ENCODE peak calls at places on chromosomes 6 and 20, in ten cellular contexts. G, A, Y, Z, D, U, V, L, W and O are unnamed samples.
A peak's percentile ranks its signal among the peaks of the same experiment; 100 is the strongest.

GRCh38 chr6:101818056-101818455 is 424.5 kb downstream of the GRIK2 start:
- DNase-seq in G (no peak), A (no peak), Y (no peak), Z (no peak), D (no peak), U (no peak), V (no peak), L (no peak), W (no peak), O (no peak)

GRCh38 chr6:165986647-165987482 is 180.8 kb downstream of the TBXT start:
- DNase-seq in G (no peak), A (peak; percentile 50), Y (no peak), Z (peak; percentile 39), D (no peak), U (no peak), V (no peak), L (no peak), W (no peak), O (no peak)

GRCh38 chr6:165662041-165662491 is 975 bp downstream of the PDE10A start:
- DNase-seq in G (peak; percentile 61), A (peak; percentile 69), Y (no peak), Z (no peak), D (no peak), U (no peak), V (no peak), L (peak; percentile 53), W (no peak), O (no peak)

GRCh38 chr20:17665756-17666155 is 16.3 kb downstream of the RRBP1 start:
- DNase-seq in G (no peak), A (no peak), Y (no peak), Z (peak; percentile 15), D (no peak), U (no peak), V (no peak), L (no peak), W (no peak), O (no peak)

GRCh38 chr20:11266571-11266970 is 592.8 kb upstream of the JAG1 start:
- DNase-seq in G (no peak), A (no peak), Y (no peak), Z (no peak), D (no peak), U (no peak), V (no peak), L (no peak), W (peak; percentile 22), O (no peak)

GRCh38 chr20:12287575-12287974 is 369.9 kb downstream of the BTBD3 start:
- DNase-seq in G (no peak), A (no peak), Y (no peak), Z (no peak), D (no peak), U (no peak), V (no peak), L (no peak), W (no peak), O (no peak)

GRCh38 chr20:49969946-49970345 is 12.8 kb upstream of the SNAI1 start:
- DNase-seq in G (no peak), A (no peak), Y (no peak), Z (no peak), D (no peak), U (no peak), V (no peak), L (no peak), W (no peak), O (no peak)

GRCh38 chr6:7052441-7052936 is 55.3 kb upstream of the RREB1 start:
- DNase-seq in G (peak; percentile 3), A (peak; percentile 76), Y (no peak), Z (peak; percentile 49), D (peak; percentile 66), U (peak; percentile 11), V (no peak), L (peak; percentile 74), W (no peak), O (no peak)

GRCh38 chr20:9454781-9455180 is 59.6 kb upstream of the LAMP5 start:
- DNase-seq in G (no peak), A (no peak), Y (no peak), Z (no peak), D (peak; percentile 35), U (no peak), V (no peak), L (no peak), W (no peak), O (no peak)

GRCh38 chr6:111658445-111659154 is 52.9 kb upstream of the TRAF3IP2 start:
- DNase-seq in G (no peak), A (no peak), Y (no peak), Z (peak; percentile 55), D (peak; percentile 54), U (no peak), V (no peak), L (no peak), W (no peak), O (no peak)

GRCh38 chr6:35993150-35993549 is 31.3 kb downstream of the SLC26A8 start:
- DNase-seq in G (no peak), A (no peak), Y (no peak), Z (no peak), D (no peak), U (no peak), V (no peak), L (no peak), W (no peak), O (no peak)

GRCh38 chr20:23141450-23142161 is 55.5 kb upstream of the CD93 start:
- DNase-seq in G (no peak), A (no peak), Y (no peak), Z (no peak), D (no peak), U (no peak), V (no peak), L (no peak), W (no peak), O (no peak)

GRCh38 chr6:5851261-5851757 is 155.4 kb downstream of the NRN1 start:
- DNase-seq in G (peak; percentile 6), A (peak; percentile 71), Y (no peak), Z (no peak), D (peak; percentile 12), U (peak; percentile 54), V (peak; percentile 66), L (peak; percentile 50), W (no peak), O (no peak)

GRCh38 chr20:36085686-36086267 is 68.8 kb upstream of the EPB41L1 start:
- DNase-seq in G (no peak), A (no peak), Y (no peak), Z (peak; percentile 80), D (peak; percentile 45), U (no peak), V (no peak), L (no peak), W (peak; percentile 85), O (peak; percentile 30)

GRCh38 chr6:158024566-158025297 is 43.1 kb downstream of the SYNJ2 start:
- DNase-seq in G (no peak), A (no peak), Y (no peak), Z (no peak), D (no peak), U (no peak), V (no peak), L (no peak), W (no peak), O (no peak)

GRCh38 chr20:36064661-36065426 is 89.7 kb upstream of the EPB41L1 start:
- DNase-seq in G (peak; percentile 89), A (peak; percentile 99), Y (no peak), Z (peak; percentile 89), D (peak; percentile 80), U (peak; percentile 91), V (peak; percentile 99), L (peak; percentile 95), W (peak; percentile 35), O (peak; percentile 83)

GRCh38 chr6:10626154-10626741 is 68.2 kb downstream of the C6orf52 start:
- DNase-seq in G (no peak), A (no peak), Y (no peak), Z (no peak), D (no peak), U (no peak), V (no peak), L (no peak), W (no peak), O (no peak)

GRCh38 chr6:83417880-83418663 is 12.8 kb downstream of the ME1 start:
- DNase-seq in G (peak; percentile 4), A (no peak), Y (peak; percentile 37), Z (peak; percentile 52), D (peak; percentile 43), U (no peak), V (peak; percentile 21), L (no peak), W (peak; percentile 32), O (peak; percentile 41)

GRCh38 chr6:20352346-20352745 is 49.3 kb upstream of the E2F3 start:
- DNase-seq in G (no peak), A (no peak), Y (no peak), Z (no peak), D (no peak), U (no peak), V (no peak), L (no peak), W (no peak), O (no peak)

GRCh38 chr20:25238319-25239037 is 9.4 kb upstream of the PYGB start:
- DNase-seq in G (no peak), A (no peak), Y (no peak), Z (peak; percentile 46), D (no peak), U (no peak), V (no peak), L (no peak), W (no peak), O (peak; percentile 72)

GRCh38 chr6:125942677-125943527 is 13.7 kb upstream of the HINT3 start:
- DNase-seq in G (no peak), A (no peak), Y (no peak), Z (peak; percentile 31), D (no peak), U (no peak), V (no peak), L (no peak), W (no peak), O (no peak)

GRCh38 chr20:24786096-24786495 is 163.0 kb upstream of the CST7 start:
- DNase-seq in G (no peak), A (no peak), Y (no peak), Z (no peak), D (no peak), U (no peak), V (no peak), L (no peak), W (no peak), O (no peak)

GRCh38 chr6:132820629-132821381 is 6.4 kb downstream of the RPS12 start:
- DNase-seq in G (no peak), A (no peak), Y (no peak), Z (peak; percentile 45), D (no peak), U (no peak), V (no peak), L (no peak), W (no peak), O (no peak)

GRCh38 chr6:168417158-168417557 is 23.8 kb upstream of the SMOC2 start:
- DNase-seq in G (peak; percentile 97), A (no peak), Y (no peak), Z (no peak), D (no peak), U (no peak), V (no peak), L (peak; percentile 31), W (no peak), O (no peak)

GRCh38 chr20:25669826-25670422 is 26.7 kb downstream of the ZNF337 start:
- DNase-seq in G (no peak), A (no peak), Y (no peak), Z (peak; percentile 75), D (peak; percentile 66), U (no peak), V (no peak), L (no peak), W (no peak), O (no peak)

GRCh38 chr20:49647509-49647908 is 66.2 kb downstream of the B4GALT5 start:
- DNase-seq in G (no peak), A (no peak), Y (no peak), Z (peak; percentile 71), D (no peak), U (no peak), V (no peak), L (no peak), W (no peak), O (no peak)

GRCh38 chr6:27078734-27079357 is 168.7 kb upstream of the PRSS16 start:
- DNase-seq in G (peak; percentile 64), A (peak; percentile 46), Y (no peak), Z (peak; percentile 66), D (peak; percentile 52), U (no peak), V (peak; percentile 43), L (no peak), W (peak; percentile 62), O (peak; percentile 55)

GRCh38 chr6:26556263-26557070 is 18.3 kb downstream of the HMGN4 start:
- DNase-seq in G (peak; percentile 47), A (peak; percentile 67), Y (peak; percentile 79), Z (peak; percentile 96), D (peak; percentile 76), U (no peak), V (no peak), L (no peak), W (peak; percentile 98), O (peak; percentile 80)